ENCODE peak calls at places on chromosomes 5 and 9, in five cellular contexts. G, R, S, Z and A are unnamed samples.

GRCh38 chr5:149409268-149409948 is 30.3 kb upstream of the IL17B start:
- DNase-seq in G (no peak), R (no peak), S (no peak), Z (no peak), A (peak)

GRCh38 chr9:88781500-88782391 is 209.5 kb upstream of the S1PR3 start:
- DNase-seq in G (peak), R (peak), S (peak), Z (peak), A (peak)

GRCh38 chr5:73786043-73786831 is 160.2 kb downstream of the ARHGEF28 start:
- DNase-seq in G (no peak), R (no peak), S (no peak), Z (no peak), A (no peak)

GRCh38 chr5:166710275-166710674 is 1581.2 kb upstream of the WWC1 start:
- DNase-seq in G (no peak), R (no peak), S (no peak), Z (no peak), A (no peak)

GRCh38 chr5:167296680-167297079 is 994.8 kb upstream of the WWC1 start:
- DNase-seq in G (no peak), R (no peak), S (no peak), Z (no peak), A (no peak)

GRCh38 chr5:91840412-91840811 is 457.3 kb upstream of the ARRDC3 start:
- DNase-seq in G (no peak), R (no peak), S (no peak), Z (no peak), A (no peak)

GRCh38 chr5:16577677-16578076 is 39.1 kb downstream of the RETREG1 start:
- DNase-seq in G (no peak), R (no peak), S (no peak), Z (no peak), A (peak)

GRCh38 chr5:78699565-78700143 is 51.1 kb upstream of the LHFPL2 start:
- DNase-seq in G (no peak), R (peak), S (peak), Z (peak), A (peak)

GRCh38 chr9:96418920-96419690 is 935 bp upstream of the ZNF367 start:
- DNase-seq in G (peak), R (peak), S (peak), Z (peak), A (peak)

GRCh38 chr5:149141957-149142851 is 911 bp downstream of the ABLIM3 start:
- DNase-seq in G (no peak), R (no peak), S (peak), Z (no peak), A (peak)

GRCh38 chr9:72954431-72955420 is 1.9 kb upstream of the ALDH1A1 start:
- DNase-seq in G (no peak), R (peak), S (no peak), Z (no peak), A (no peak)

GRCh38 chr9:101443358-101443757 is 7.8 kb upstream of the ALDOB start:
- DNase-seq in G (no peak), R (no peak), S (no peak), Z (no peak), A (no peak)

GRCh38 chr5:178249191-178249989 is 16.8 kb upstream of the PHYKPL start:
- DNase-seq in G (no peak), R (no peak), S (no peak), Z (no peak), A (peak)

GRCh38 chr5:119022017-119022745 is 33.8 kb upstream of the DTWD2 start:
- DNase-seq in G (peak), R (peak), S (peak), Z (no peak), A (peak)

GRCh38 chr9:88537743-88538055 is 2.7 kb downstream of the NXNL2 start:
- DNase-seq in G (no peak), R (peak), S (no peak), Z (no peak), A (peak)

GRCh38 chr5:139399501-139400121 is 4.3 kb downstream of the SPATA24 start:
- DNase-seq in G (no peak), R (no peak), S (no peak), Z (no peak), A (no peak)

GRCh38 chr9:7374966-7375650 is 424.5 kb downstream of the DMAC1 start:
- DNase-seq in G (no peak), R (no peak), S (no peak), Z (no peak), A (no peak)

GRCh38 chr9:7377489-7377888 is 422.1 kb downstream of the DMAC1 start:
- DNase-seq in G (no peak), R (no peak), S (no peak), Z (no peak), A (no peak)

GRCh38 chr9:7376213-7376612 is 423.4 kb downstream of the DMAC1 start:
- DNase-seq in G (no peak), R (no peak), S (no peak), Z (no peak), A (no peak)

GRCh38 chr9:7382365-7382764 is 417.2 kb downstream of the DMAC1 start:
- DNase-seq in G (no peak), R (no peak), S (no peak), Z (no peak), A (no peak)

GRCh38 chr9:7376838-7377237 is 422.7 kb downstream of the DMAC1 start:
- DNase-seq in G (no peak), R (no peak), S (no peak), Z (no peak), A (no peak)
- TF ChIP-seq MYC in G (no peak), R (no peak), S (no peak), Z (no peak), A (no peak)

DNA sequence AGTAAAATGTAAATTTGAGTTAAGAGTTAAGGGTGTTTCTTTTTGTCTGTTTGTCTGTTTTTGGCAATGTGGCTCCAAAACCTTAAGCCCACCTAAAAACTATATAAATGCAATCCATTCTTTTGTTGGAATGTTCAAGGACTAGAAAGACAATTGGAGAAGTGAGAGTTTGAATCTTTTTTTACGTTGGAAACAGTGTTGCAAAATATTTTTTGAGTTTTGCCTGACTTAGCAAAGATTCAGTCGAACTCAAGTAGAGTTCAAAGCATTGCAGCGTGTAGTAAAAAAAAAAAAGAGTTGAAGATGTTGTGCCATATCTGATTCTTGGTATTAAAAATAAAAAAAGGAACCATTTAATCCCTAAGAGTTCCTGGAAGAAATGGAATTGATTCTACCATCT is 915 bp downstream of the SYK start:
- DNase-seq in G (no peak), R (no peak), S (no peak), Z (no peak), A (peak)
- TF ChIP-seq POLR2A in G (no peak), R (no peak), S (no peak), Z (no peak), A (no peak)

DNA sequence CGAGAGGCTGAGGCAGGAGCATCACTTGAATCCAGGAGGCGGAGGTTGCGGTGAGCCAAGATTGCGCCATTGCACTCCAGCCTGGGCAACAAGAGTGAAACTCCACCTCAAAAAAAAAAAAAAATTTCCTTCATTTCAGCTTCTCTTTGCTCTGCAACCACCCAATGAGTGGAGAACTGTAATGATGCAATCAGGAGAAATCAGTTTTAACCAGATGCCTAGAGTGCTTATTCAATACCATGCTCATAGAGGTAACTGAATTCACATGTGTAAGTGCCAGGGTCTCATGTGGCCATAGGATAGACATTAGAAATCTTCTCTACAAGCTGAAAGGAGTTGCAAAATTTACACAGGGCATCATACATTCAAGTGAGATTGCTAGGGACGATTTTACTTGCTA is 70.6 kb downstream of the HMHB1 start:
- DNase-seq in G (no peak), R (no peak), S (no peak), Z (no peak), A (no peak)
- TF ChIP-seq MAX in G (no peak), R (no peak), S (no peak), Z (no peak), A (no peak)

GRCh38 chr5:107646418-107646817 is 24.3 kb downstream of the EFNA5 start:
- DNase-seq in G (no peak), R (no peak), S (peak), Z (no peak), A (no peak)
- TF ChIP-seq MYC in G (no peak), R (no peak), S (no peak), Z (no peak), A (no peak)

DNA sequence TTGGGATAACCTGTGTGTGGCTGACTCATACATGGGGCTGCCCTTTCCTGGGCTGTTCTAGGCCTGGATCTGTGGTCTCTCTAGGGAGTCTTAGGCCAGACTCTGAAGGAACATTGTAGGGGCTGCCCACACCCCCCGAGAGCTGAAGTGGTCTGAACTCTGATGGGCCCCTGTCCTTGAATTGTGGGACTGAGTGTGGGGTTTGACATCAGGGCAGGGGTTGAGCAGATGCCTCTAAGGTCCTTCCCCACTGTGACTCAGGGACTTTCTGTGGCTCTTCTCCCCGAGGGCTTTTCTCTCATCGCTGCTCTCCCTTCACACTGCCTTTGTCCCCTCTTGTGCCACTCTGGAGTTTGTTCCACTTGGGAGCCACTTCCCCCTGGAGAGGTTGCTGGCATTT is 215.0 kb downstream of the MELK start:
- DNase-seq in G (no peak), R (no peak), S (no peak), Z (no peak), A (no peak)
- TF ChIP-seq POLR2A in G (no peak), R (no peak), S (no peak), Z (no peak), A (no peak)

GRCh38 chr5:62732677-62733121 is 154.1 kb downstream of the LRRC70 start:
- DNase-seq in G (no peak), R (no peak), S (no peak), Z (no peak), A (peak)
- TF ChIP-seq MAX in G (no peak), R (no peak), S (no peak), Z (no peak), A (no peak)

GRCh38 chr9:122128432-122129343 is 30.9 kb downstream of the NDUFA8 start:
- DNase-seq in G (no peak), R (no peak), S (no peak), Z (no peak), A (no peak)
- TF ChIP-seq MYC in G (no peak), R (no peak), S (no peak), Z (no peak), A (no peak)

DNA sequence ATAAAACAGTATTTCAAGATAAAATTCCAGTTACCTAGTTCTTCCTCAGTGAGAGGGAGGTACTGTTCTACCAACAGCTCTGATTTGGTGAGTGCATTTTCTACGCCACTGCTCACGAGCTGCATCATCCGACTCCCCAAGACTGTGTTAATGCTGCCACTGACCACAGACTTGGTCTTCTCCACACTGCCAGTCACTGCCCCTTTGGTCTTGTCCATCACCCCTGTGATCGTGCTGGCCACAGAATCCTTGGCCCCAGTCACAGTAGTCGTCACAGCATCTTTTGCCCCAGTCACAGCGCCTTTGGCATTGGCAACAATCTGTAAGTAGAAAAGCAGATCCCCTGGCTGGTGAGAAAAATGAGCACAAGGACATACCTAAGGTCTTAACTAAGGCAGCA is 6.4 kb downstream of the PLIN2 start:
- DNase-seq in G (no peak), R (no peak), S (no peak), Z (no peak), A (no peak)
- TF ChIP-seq POLR2A in G (no peak), R (no peak), S (no peak), Z (peak), A (no peak)

GRCh38 chr9:120151806-120152205 is 428.2 kb downstream of the CDK5RAP2 start:
- DNase-seq in G (no peak), R (no peak), S (no peak), Z (no peak), A (no peak)
- TF ChIP-seq MAX in G (no peak), R (no peak), S (no peak), Z (no peak), A (no peak)